ENCODE peak calls at places on chromosomes 11 and 22, in nine cellular contexts. O is stimulated activated CD4-positive, alpha-beta T cell treated with anti-CD3 and anti-CD28 coated beads, Interleukin-2, amount 100 ng/mL, for 48 hours; P is nephron progenitor cell; E is A172; U is GM23248; A is islet precursor cell; X is GM13976; M is tibial nerve; I is T-helper 22 cell. Z is an unnamed sample.
A peak's percentile ranks its signal among the peaks of the same experiment; 100 is the strongest.

GRCh38 chr11:115672999-115673411 is 168.8 kb upstream of the CADM1 start:
- DNase-seq in O (no peak), P (no peak), E (no peak), U (peak; percentile 35), A (no peak), X (no peak), M (no peak), I (no peak), Z (no peak)

GRCh38 chr22:41863472-41863871 is 30.6 kb downstream of the SREBF2 start:
- DNase-seq in O (no peak), P (no peak), E (no peak), U (no peak), A (peak; percentile 14), X (no peak), M (no peak), I (no peak), Z (no peak)

GRCh38 chr11:62708423-62709261 is 1.2 kb downstream of the GNG3 start:
- DNase-seq in O (no peak), P (no peak), E (no peak), U (no peak), A (peak; percentile 62), X (no peak), M (no peak), I (peak; percentile 23), Z (no peak)

GRCh38 chr11:128775513-128775912 is 81.6 kb downstream of the FLI1 start:
- DNase-seq in O (no peak), P (no peak), E (no peak), U (no peak), A (peak; percentile 83), X (no peak), M (no peak), I (no peak), Z (no peak)

GRCh38 chr22:38313384-38313955 is 3.8 kb downstream of the CSNK1E start:
- DNase-seq in O (no peak), P (no peak), E (peak; percentile 90), U (peak; percentile 84), A (no peak), X (no peak), M (no peak), I (no peak), Z (peak; percentile 99)

GRCh38 chr22:43042101-43042780 is 27.3 kb upstream of the PACSIN2 start:
- DNase-seq in O (no peak), P (no peak), E (peak; percentile 4), U (no peak), A (peak; percentile 47), X (no peak), M (no peak), I (no peak), Z (no peak)

GRCh38 chr11:63698976-63699733 is 17.9 kb downstream of the RTN3 start:
- DNase-seq in O (no peak), P (no peak), E (no peak), U (no peak), A (no peak), X (no peak), M (no peak), I (no peak), Z (no peak)

GRCh38 chr11:16280256-16280682 is 76.1 kb downstream of the SOX6 start:
- DNase-seq in O (no peak), P (no peak), E (no peak), U (no peak), A (no peak), X (no peak), M (peak; percentile 17), I (no peak), Z (no peak)

GRCh38 chr22:26646158-26646557 is 11.2 kb upstream of the MIAT start:
- DNase-seq in O (no peak), P (no peak), E (no peak), U (peak; percentile 68), A (peak; percentile 79), X (no peak), M (no peak), I (no peak), Z (peak; percentile 50)

GRCh38 chr11:63510360-63511130 is 4.7 kb downstream of the LGALS12 start:
- DNase-seq in O (no peak), P (no peak), E (peak; percentile 44), U (peak; percentile 29), A (peak; percentile 47), X (peak; percentile 17), M (peak; percentile 57), I (no peak), Z (peak; percentile 26)

GRCh38 chr11:44943696-44944095 is 7.0 kb downstream of the TP53I11 start:
- DNase-seq in O (no peak), P (no peak), E (no peak), U (no peak), A (no peak), X (no peak), M (no peak), I (no peak), Z (no peak)

GRCh38 chr22:41449321-41449720 is 2.7 kb upstream of the TOB2 start:
- DNase-seq in O (no peak), P (no peak), E (no peak), U (peak; percentile 32), A (no peak), X (no peak), M (no peak), I (no peak), Z (no peak)

GRCh38 chr22:39122772-39123470 is 25.9 kb downstream of the APOBEC3H start:
- DNase-seq in O (no peak), P (no peak), E (no peak), U (no peak), A (no peak), X (peak; percentile 29), M (no peak), I (no peak), Z (no peak)

GRCh38 chr22:35313311-35314121 is 13.8 kb downstream of the TOM1 start:
- DNase-seq in O (peak; percentile 23), P (no peak), E (peak; percentile 87), U (peak; percentile 97), A (no peak), X (peak; percentile 34), M (peak; percentile 9), I (peak; percentile 14), Z (peak; percentile 95)

GRCh38 chr11:43853766-43854165 is 26.9 kb upstream of the ALKBH3 start:
- DNase-seq in O (no peak), P (no peak), E (no peak), U (peak; percentile 31), A (no peak), X (no peak), M (no peak), I (no peak), Z (no peak)

GRCh38 chr11:129312741-129313587 is 62.7 kb upstream of the BARX2 start:
- DNase-seq in O (no peak), P (no peak), E (no peak), U (peak; percentile 26), A (peak; percentile 64), X (no peak), M (no peak), I (no peak), Z (no peak)

GRCh38 chr11:75342231-75342918 is 9.1 kb downstream of the ARRB1 start:
- DNase-seq in O (no peak), P (no peak), E (peak; percentile 70), U (no peak), A (no peak), X (no peak), M (no peak), I (no peak), Z (no peak)

GRCh38 chr11:35166369-35167360 is 27.7 kb downstream of the CD44 start:
- DNase-seq in O (no peak), P (no peak), E (peak; percentile 98), U (peak; percentile 98), A (peak; percentile 89), X (no peak), M (no peak), I (no peak), Z (peak; percentile 99)

GRCh38 chr11:95599959-95600586 is 189.5 kb downstream of the FAM76B start:
- DNase-seq in O (no peak), P (no peak), E (no peak), U (no peak), A (no peak), X (no peak), M (no peak), I (no peak), Z (no peak)

GRCh38 chr11:36131719-36132349 is 157.4 kb downstream of the COMMD9 start:
- DNase-seq in O (no peak), P (peak; percentile 48), E (peak; percentile 23), U (peak; percentile 62), A (peak; percentile 79), X (peak; percentile 57), M (peak; percentile 34), I (no peak), Z (peak; percentile 63)

GRCh38 chr11:106997241-106997640 is 21.0 kb downstream of the GUCY1A2 start:
- DNase-seq in O (no peak), P (no peak), E (no peak), U (no peak), A (no peak), X (no peak), M (no peak), I (no peak), Z (no peak)

GRCh38 chr22:30386960-30387848 is at the start of gene RNF215:
- DNase-seq in O (peak; percentile 84), P (peak; percentile 93), E (peak; percentile 34), U (peak; percentile 88), A (peak; percentile 92), X (peak; percentile 97), M (peak; percentile 71), I (peak; percentile 56), Z (peak; percentile 80)

GRCh38 chr22:30186535-30186934 is 60.0 kb downstream of the LIF start:
- DNase-seq in O (no peak), P (no peak), E (no peak), U (no peak), A (no peak), X (no peak), M (no peak), I (no peak), Z (no peak)

GRCh38 chr11:104736503-104736902 is 161.8 kb downstream of the CASP12 start:
- DNase-seq in O (no peak), P (no peak), E (no peak), U (no peak), A (no peak), X (no peak), M (no peak), I (no peak), Z (no peak)

GRCh38 chr11:29962243-29962642 is 54.6 kb downstream of the KCNA4 start:
- DNase-seq in O (peak; percentile 0), P (peak; percentile 36), E (no peak), U (peak; percentile 1), A (peak; percentile 67), X (no peak), M (no peak), I (no peak), Z (peak; percentile 4)

GRCh38 chr22:36287881-36288515 is 35.1 kb downstream of the APOL1 start:
- DNase-seq in O (no peak), P (no peak), E (no peak), U (peak; percentile 44), A (peak; percentile 52), X (no peak), M (no peak), I (no peak), Z (no peak)

GRCh38 chr11:128512478-128513127 is 74.8 kb downstream of the ETS1 start:
- DNase-seq in O (no peak), P (no peak), E (no peak), U (no peak), A (no peak), X (no peak), M (no peak), I (no peak), Z (peak; percentile 27)

GRCh38 chr11:63574856-63575602 is 11.8 kb upstream of the PLAAT2 start:
- DNase-seq in O (no peak), P (no peak), E (no peak), U (peak; percentile 65), A (peak; percentile 49), X (no peak), M (peak; percentile 31), I (no peak), Z (no peak)

Z was measured in ELR.